ENCODE peak calls at places on chromosomes 4 and X, in seven cellular contexts. One of them, this sample, is unnamed.

GRCh38 chrX:16196829-16197228 is 29.5 kb downstream of the MAGEB17 start:
- DNase-seq in GM23248: no peak
- DNase-seq in K562: no peak
- DNase-seq in hepatocyte: no peak
- DNase-seq in neural progenitor cell: no peak
- DNase-seq in IMR-90: no peak
- DNase-seq in astrocyte: no peak
- DNase-seq in this sample: no peak

GRCh38 chr4:119040711-119041185 is 94.9 kb upstream of the MYOZ2 start:
- DNase-seq in IMR-90: peak; percentile 93
- DNase-seq in GM23248: peak; percentile 91
- DNase-seq in hepatocyte: no peak
- DNase-seq in neural progenitor cell: peak; percentile 65
- DNase-seq in astrocyte: peak; percentile 93
- DNase-seq in K562: no peak
- DNase-seq in this sample: peak; percentile 21

GRCh38 chrX:96889726-96890125 is 6.0 kb downstream of the RPA4 start:
- DNase-seq in IMR-90: no peak
- DNase-seq in GM23248: no peak
- DNase-seq in hepatocyte: no peak
- DNase-seq in neural progenitor cell: no peak
- DNase-seq in K562: no peak
- DNase-seq in astrocyte: no peak
- DNase-seq in this sample: no peak

GRCh38 chr4:21113496-21114213 is 413.4 kb downstream of the PACRGL start:
- DNase-seq in hepatocyte: peak; percentile 8
- DNase-seq in IMR-90: no peak
- DNase-seq in GM23248: peak; percentile 79
- DNase-seq in K562: no peak
- DNase-seq in neural progenitor cell: no peak
- DNase-seq in astrocyte: peak; percentile 72
- DNase-seq in this sample: peak; percentile 11

GRCh38 chrX:46574941-46575381 is 1.4 kb downstream of the CHST7 start:
- DNase-seq in GM23248: peak; percentile 52
- DNase-seq in IMR-90: no peak
- DNase-seq in astrocyte: no peak
- DNase-seq in neural progenitor cell: peak; percentile 55
- DNase-seq in K562: no peak
- DNase-seq in hepatocyte: peak; percentile 34
- DNase-seq in this sample: no peak

GRCh38 chrX:101656817-101657216 is 2.8 kb downstream of the ARMCX2 start:
- DNase-seq in K562: no peak
- DNase-seq in astrocyte: no peak
- DNase-seq in neural progenitor cell: no peak
- DNase-seq in GM23248: no peak
- DNase-seq in IMR-90: no peak
- DNase-seq in hepatocyte: no peak
- DNase-seq in this sample: no peak

GRCh38 chrX:124530803-124531202 is 184.4 kb downstream of the SH2D1A start:
- DNase-seq in neural progenitor cell: no peak
- DNase-seq in IMR-90: no peak
- DNase-seq in GM23248: no peak
- DNase-seq in hepatocyte: no peak
- DNase-seq in K562: no peak
- DNase-seq in astrocyte: no peak
- DNase-seq in this sample: no peak

GRCh38 chr4:101287332-101287731 is 60.0 kb downstream of the PPP3CA start:
- DNase-seq in hepatocyte: no peak
- DNase-seq in K562: no peak
- DNase-seq in IMR-90: no peak
- DNase-seq in astrocyte: no peak
- DNase-seq in GM23248: no peak
- DNase-seq in neural progenitor cell: no peak
- DNase-seq in this sample: no peak

GRCh38 chr4:80361329-80361900 is 25.9 kb downstream of the CFAP299 start:
- DNase-seq in GM23248: peak; percentile 58
- DNase-seq in astrocyte: no peak
- DNase-seq in hepatocyte: peak; percentile 9
- DNase-seq in neural progenitor cell: peak; percentile 8
- DNase-seq in K562: no peak
- DNase-seq in IMR-90: peak; percentile 41
- DNase-seq in this sample: peak; percentile 68

GRCh38 chr4:142334931-142335330 is 511.2 kb downstream of the INPP4B start:
- DNase-seq in GM23248: no peak
- DNase-seq in neural progenitor cell: no peak
- DNase-seq in astrocyte: no peak
- DNase-seq in IMR-90: no peak
- DNase-seq in hepatocyte: no peak
- DNase-seq in K562: no peak
- DNase-seq in this sample: no peak

GRCh38 chr4:89665662-89666061 is 171.3 kb downstream of the SNCA start:
- DNase-seq in hepatocyte: no peak
- DNase-seq in GM23248: no peak
- DNase-seq in astrocyte: no peak
- DNase-seq in neural progenitor cell: no peak
- DNase-seq in IMR-90: no peak
- DNase-seq in K562: no peak
- DNase-seq in this sample: no peak

GRCh38 chr4:107578321-107578720 is 141.7 kb downstream of the PAPSS1 start:
- DNase-seq in astrocyte: no peak
- DNase-seq in GM23248: peak; percentile 10
- DNase-seq in IMR-90: peak; percentile 59
- DNase-seq in neural progenitor cell: no peak
- DNase-seq in K562: no peak
- DNase-seq in hepatocyte: no peak
- DNase-seq in this sample: peak; percentile 32

GRCh38 chr4:169333265-169333664 is 62.5 kb upstream of the SH3RF1 start:
- DNase-seq in neural progenitor cell: no peak
- DNase-seq in IMR-90: no peak
- DNase-seq in hepatocyte: no peak
- DNase-seq in GM23248: no peak
- DNase-seq in K562: no peak
- DNase-seq in astrocyte: no peak
- DNase-seq in this sample: no peak

GRCh38 chr4:133154725-133155124 is 5.6 kb downstream of the PCDH10 start:
- DNase-seq in hepatocyte: peak; percentile 57
- DNase-seq in K562: no peak
- DNase-seq in GM23248: peak; percentile 59
- DNase-seq in astrocyte: peak; percentile 53
- DNase-seq in neural progenitor cell: peak; percentile 42
- DNase-seq in IMR-90: peak; percentile 41
- DNase-seq in this sample: peak; percentile 35

GRCh38 chr4:152072001-152072485 is 311.2 kb upstream of the GATB start:
- DNase-seq in K562: no peak
- DNase-seq in neural progenitor cell: no peak
- DNase-seq in GM23248: peak; percentile 65
- DNase-seq in hepatocyte: peak; percentile 28
- DNase-seq in astrocyte: no peak
- DNase-seq in IMR-90: peak; percentile 14
- DNase-seq in this sample: no peak

GRCh38 chr4:38177792-38178665 is 217.8 kb downstream of the PTTG2 start:
- DNase-seq in GM23248: peak; percentile 66
- DNase-seq in neural progenitor cell: no peak
- DNase-seq in K562: no peak
- DNase-seq in astrocyte: no peak
- DNase-seq in IMR-90: no peak
- DNase-seq in hepatocyte: no peak
- DNase-seq in this sample: no peak

DNA sequence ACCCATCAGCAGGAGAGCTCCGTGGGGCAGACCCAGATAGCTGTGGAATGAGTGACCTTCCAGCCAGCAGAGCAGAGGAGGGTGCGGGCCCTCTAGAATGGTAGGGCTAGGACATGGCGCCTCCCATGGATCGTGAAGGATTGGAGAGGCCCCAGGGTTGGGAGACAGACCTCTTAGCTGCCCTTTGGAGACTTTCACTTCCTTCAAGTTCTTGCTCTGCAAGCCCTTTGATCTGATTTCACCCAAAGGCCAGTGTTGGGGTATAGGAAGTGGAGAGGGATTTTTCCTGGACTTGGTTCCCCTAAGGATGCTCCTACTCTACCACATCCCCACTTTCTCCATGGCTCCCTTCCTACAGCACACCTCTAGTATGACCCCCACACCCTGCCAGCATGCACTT is 3.0 kb downstream of the SASH3 start:
- DNase-seq in hepatocyte: no peak
- DNase-seq in GM23248: no peak
- DNase-seq in astrocyte: no peak
- DNase-seq in IMR-90: no peak
- DNase-seq in K562: no peak
- DNase-seq in neural progenitor cell: no peak
- DNase-seq in this sample: no peak
- H3K4me2 ChIP-seq in hepatocyte: no peak overlapping the region
- H3K4me2 ChIP-seq in GM23248: no peak overlapping the region
- H3K4me2 ChIP-seq in astrocyte: no peak overlapping the region
- H3K4me2 ChIP-seq in IMR-90: no peak overlapping the region
- H3K4me2 ChIP-seq in K562: no peak overlapping the region
- H3K4me2 ChIP-seq in neural progenitor cell: no peak overlapping the region
- H3K4me2 ChIP-seq in this sample: no peak overlapping the region

DNA sequence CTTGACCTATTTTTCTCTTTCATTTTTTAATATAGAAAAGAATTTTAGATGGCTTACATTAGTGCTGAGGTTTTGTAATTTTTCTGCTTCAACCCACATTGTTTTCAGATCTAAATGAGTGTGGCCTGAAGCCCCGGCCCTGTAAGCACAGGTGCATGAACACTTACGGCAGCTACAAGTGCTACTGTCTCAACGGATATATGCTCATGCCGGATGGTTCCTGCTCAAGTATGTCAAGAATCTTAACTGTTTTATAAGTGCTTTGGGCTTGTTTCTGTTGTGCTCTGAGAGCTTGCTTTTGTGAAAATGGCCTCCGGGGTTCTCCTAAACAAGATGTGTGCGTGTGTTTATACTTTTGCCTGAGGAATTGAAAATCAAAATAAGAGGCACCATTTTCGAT is 41.6 kb downstream of the NPNT start:
- DNase-seq in K562: no peak
- DNase-seq in GM23248: no peak
- DNase-seq in hepatocyte: no peak
- DNase-seq in neural progenitor cell: no peak
- DNase-seq in IMR-90: no peak
- DNase-seq in astrocyte: no peak
- DNase-seq in this sample: no peak
- H2AFZ ChIP-seq in K562: no peak overlapping the region
- H2AFZ ChIP-seq in GM23248: no peak overlapping the region
- H2AFZ ChIP-seq in hepatocyte: no peak overlapping the region
- H2AFZ ChIP-seq in neural progenitor cell: no peak overlapping the region
- H2AFZ ChIP-seq in IMR-90: no peak overlapping the region
- H2AFZ ChIP-seq in astrocyte: no peak overlapping the region
- H2AFZ ChIP-seq in this sample: no peak overlapping the region

GRCh38 chr4:33606951-33607350 is 2637.4 kb downstream of the ARAP2 start:
- DNase-seq in K562: no peak
- DNase-seq in neural progenitor cell: no peak
- DNase-seq in astrocyte: no peak
- DNase-seq in GM23248: no peak
- DNase-seq in hepatocyte: no peak
- DNase-seq in IMR-90: no peak
- DNase-seq in this sample: no peak
- H3K4me1 ChIP-seq in K562: no peaks in the 10 kb centered on the region
- H3K4me1 ChIP-seq in neural progenitor cell: no peaks in the 10 kb centered on the region
- H3K4me1 ChIP-seq in astrocyte: no peaks in the 10 kb centered on the region
- H3K4me1 ChIP-seq in GM23248: no peaks in the 10 kb centered on the region
- H3K4me1 ChIP-seq in hepatocyte: no peaks in the 10 kb centered on the region
- H3K4me1 ChIP-seq in IMR-90: no peaks in the 10 kb centered on the region
- H3K4me1 ChIP-seq in this sample: no peaks in the 10 kb centered on the region

GRCh38 chr4:109574931-109575804 is 15.1 kb downstream of the MCUB start:
- DNase-seq in IMR-90: no peak
- DNase-seq in astrocyte: no peak
- DNase-seq in neural progenitor cell: no peak
- DNase-seq in GM23248: no peak
- DNase-seq in K562: no peak
- DNase-seq in hepatocyte: no peak
- DNase-seq in this sample: no peak
- H3K4me2 ChIP-seq in IMR-90: no peak overlapping the region
- H3K4me2 ChIP-seq in astrocyte: no peak overlapping the region
- H3K4me2 ChIP-seq in neural progenitor cell: no peak overlapping the region
- H3K4me2 ChIP-seq in GM23248: no peak overlapping the region
- H3K4me2 ChIP-seq in K562: peak overlapping the region; percentile 45
- H3K4me2 ChIP-seq in hepatocyte: no peak overlapping the region
- H3K4me2 ChIP-seq in this sample: no peak overlapping the region

GRCh38 chr4:6747690-6748068 is 31.7 kb downstream of the BLOC1S4 start:
- DNase-seq in GM23248: peak; percentile 26
- DNase-seq in hepatocyte: peak; percentile 6
- DNase-seq in IMR-90: no peak
- DNase-seq in K562: no peak
- DNase-seq in astrocyte: no peak
- DNase-seq in neural progenitor cell: no peak
- DNase-seq in this sample: peak; percentile 47
- H2AFZ ChIP-seq in GM23248: peak overlapping the region; percentile 57
- H2AFZ ChIP-seq in hepatocyte: no peak overlapping the region
- H2AFZ ChIP-seq in IMR-90: no peak overlapping the region
- H2AFZ ChIP-seq in K562: peak overlapping the region; percentile 73
- H2AFZ ChIP-seq in astrocyte: peak overlapping the region; percentile 34
- H2AFZ ChIP-seq in neural progenitor cell: no peak overlapping the region
- H2AFZ ChIP-seq in this sample: peak overlapping the region; percentile 67

GRCh38 chrX:13254076-13254785 is 65.6 kb downstream of the ATXN3L start:
- DNase-seq in astrocyte: peak; percentile 39
- DNase-seq in GM23248: peak; percentile 36
- DNase-seq in hepatocyte: peak; percentile 82
- DNase-seq in neural progenitor cell: peak; percentile 5
- DNase-seq in IMR-90: peak; percentile 53
- DNase-seq in K562: peak; percentile 56
- DNase-seq in this sample: peak; percentile 15
- H3K4me1 ChIP-seq in astrocyte: no peaks in the 10 kb centered on the region
- H3K4me1 ChIP-seq in GM23248: peaks cover 22% of the 10 kb centered on the region
- H3K4me1 ChIP-seq in hepatocyte: peaks cover 11% of the 10 kb centered on the region
- H3K4me1 ChIP-seq in neural progenitor cell: no peaks in the 10 kb centered on the region
- H3K4me1 ChIP-seq in IMR-90: peaks cover 3% of the 10 kb centered on the region
- H3K4me1 ChIP-seq in K562: no peaks in the 10 kb centered on the region
- H3K4me1 ChIP-seq in this sample: no peaks in the 10 kb centered on the region

GRCh38 chr4:189185810-189186432 is 754.8 kb upstream of the FRG1 start:
- DNase-seq in GM23248: no peak
- DNase-seq in IMR-90: no peak
- DNase-seq in astrocyte: no peak
- DNase-seq in K562: no peak
- DNase-seq in hepatocyte: no peak
- DNase-seq in neural progenitor cell: peak; percentile 90
- DNase-seq in this sample: no peak
- H3K4me2 ChIP-seq in GM23248: no peak overlapping the region
- H3K4me2 ChIP-seq in IMR-90: no peak overlapping the region
- H3K4me2 ChIP-seq in astrocyte: no peak overlapping the region
- H3K4me2 ChIP-seq in K562: no peak overlapping the region
- H3K4me2 ChIP-seq in hepatocyte: no peak overlapping the region
- H3K4me2 ChIP-seq in neural progenitor cell: peak overlapping the region; percentile 74
- H3K4me2 ChIP-seq in this sample: no peak overlapping the region

This sample was measured in PC-3.